ENCODE peak calls at places on chromosomes 5 and 9, in eight cellular contexts. C is GM23248, G is mesendoderm, A is OCI-LY7, U is GM23338, Q is mammary epithelial cell, L is Karpas-422, T is IMR-90. P is an unnamed sample.
A peak's percentile ranks its signal among the peaks of the same experiment; 100 is the strongest.

GRCh38 chr5:54985301-54986268 is at the start of gene ESM1:
- DNase-seq in L (no peak), T (peak; percentile 87), A (no peak), U (peak; percentile 3), C (peak; percentile 83), Q (peak; percentile 71), G (no peak), P (peak; percentile 81)

GRCh38 chr5:68894673-68895072 is 199.1 kb upstream of the SLC30A5 start:
- DNase-seq in Q (peak; percentile 60), L (no peak), T (no peak), C (no peak), A (no peak), U (no peak), G (peak; percentile 37), P (no peak)

GRCh38 chr5:101260857-101261256 is 357.8 kb upstream of the ST8SIA4 start:
- DNase-seq in C (no peak), L (no peak), G (no peak), T (no peak), Q (no peak), A (no peak), U (no peak), P (no peak)

GRCh38 chr5:91643796-91644195 is 260.7 kb upstream of the ARRDC3 start:
- DNase-seq in C (peak; percentile 25), T (peak; percentile 16), U (no peak), L (no peak), Q (no peak), A (no peak), G (no peak), P (peak; percentile 37)

GRCh38 chr5:170302729-170303501 is 5.3 kb upstream of the LCP2 start:
- DNase-seq in G (peak; percentile 46), A (peak; percentile 82), C (no peak), Q (no peak), L (peak; percentile 75), U (no peak), T (no peak), P (no peak)

GRCh38 chr9:134230092-134230941 is 66.0 kb upstream of the RNU6ATAC start:
- DNase-seq in G (no peak), U (no peak), L (no peak), T (no peak), C (no peak), Q (no peak), A (no peak), P (no peak)

GRCh38 chr5:73857446-73857845 is 231.4 kb downstream of the ARHGEF28 start:
- DNase-seq in C (no peak), T (no peak), Q (no peak), G (no peak), A (no peak), L (no peak), U (no peak), P (no peak)

GRCh38 chr5:1177826-1178528 is 23.4 kb upstream of the SLC6A19 start:
- DNase-seq in T (no peak), G (no peak), Q (no peak), A (no peak), L (no peak), C (no peak), U (no peak), P (no peak)

GRCh38 chr9:121883281-121884056 is 209.6 kb downstream of the TTLL11 start:
- DNase-seq in A (peak; percentile 65), T (peak; percentile 37), C (peak; percentile 55), L (peak; percentile 45), G (peak; percentile 54), Q (no peak), U (no peak), P (peak; percentile 50)

GRCh38 chr9:125455132-125455531 is 193.5 kb downstream of the GAPVD1 start:
- DNase-seq in T (no peak), Q (no peak), A (no peak), U (no peak), C (no peak), L (no peak), G (no peak), P (no peak)

GRCh38 chr9:95103385-95104087 is 214.0 kb downstream of the FANCC start:
- DNase-seq in U (peak; percentile 63), T (no peak), G (peak; percentile 68), L (no peak), A (no peak), C (peak; percentile 23), Q (no peak), P (no peak)

GRCh38 chr9:130341128-130341527 is 75.6 kb downstream of the HMCN2 start:
- DNase-seq in C (no peak), T (no peak), U (no peak), A (no peak), G (no peak), L (no peak), Q (no peak), P (no peak)

GRCh38 chr5:150261231-150261630 is 28.3 kb downstream of the CAMK2A start:
- DNase-seq in A (no peak), C (peak; percentile 40), L (no peak), T (peak; percentile 52), Q (no peak), U (no peak), G (no peak), P (no peak)

GRCh38 chr9:125626187-125626586 is 80.8 kb downstream of the MAPKAP1 start:
- DNase-seq in A (no peak), Q (no peak), T (peak; percentile 74), G (no peak), L (no peak), U (no peak), C (peak; percentile 40), P (peak; percentile 58)

GRCh38 chr9:128587453-128587852 is 35.1 kb downstream of the SPTAN1 start:
- DNase-seq in Q (no peak), A (no peak), T (no peak), U (no peak), C (no peak), L (no peak), G (no peak), P (no peak)

GRCh38 chr5:165201364-165202143 is 1696.1 kb downstream of the MAT2B start:
- DNase-seq in A (no peak), L (no peak), Q (peak; percentile 1), G (no peak), T (peak; percentile 70), C (no peak), U (no peak), P (peak; percentile 90)

GRCh38 chr9:113454914-113455761 is 8.4 kb upstream of the RGS3 start:
- DNase-seq in C (peak; percentile 91), Q (peak; percentile 40), U (peak; percentile 48), A (peak; percentile 21), T (peak; percentile 93), L (no peak), G (peak; percentile 96), P (peak; percentile 98)

GRCh38 chr5:9198399-9198798 is 347.5 kb downstream of the SEMA5A start:
- DNase-seq in L (no peak), C (peak; percentile 35), A (no peak), T (peak; percentile 59), Q (no peak), U (no peak), G (peak; percentile 21), P (peak; percentile 48)

DNA sequence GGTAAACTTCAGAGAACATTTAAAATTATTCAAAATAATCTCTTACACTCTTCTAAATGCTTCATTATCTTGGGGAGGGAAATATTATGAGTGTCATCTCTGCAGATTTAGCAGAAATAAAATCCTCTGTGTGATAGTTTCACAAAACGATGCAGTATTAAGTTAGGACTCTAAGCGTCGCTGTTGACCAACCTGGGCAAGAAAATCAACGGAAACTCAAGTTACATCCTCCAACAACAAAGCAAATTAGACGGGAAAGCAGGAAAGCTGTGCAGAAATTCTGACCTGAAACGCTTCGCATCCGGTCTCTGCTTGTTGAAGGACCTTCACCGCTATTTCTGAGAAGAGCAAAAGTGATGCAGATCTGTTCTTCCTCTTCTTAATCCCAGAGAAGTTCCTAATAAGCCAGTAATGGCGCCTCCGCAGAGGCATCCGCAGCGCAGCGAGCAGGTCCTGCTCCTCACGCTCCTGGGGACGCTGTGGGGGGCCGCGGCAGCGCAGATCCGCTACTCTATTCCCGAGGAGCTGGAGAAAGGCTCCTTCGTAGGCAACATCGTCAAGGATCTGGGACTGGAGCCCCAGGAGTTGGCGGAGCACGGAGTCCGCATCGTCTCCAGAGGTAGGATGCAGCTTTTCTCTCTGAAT is at the start of gene PCDHGA6:
- DNase-seq in U (peak; percentile 44), T (peak; percentile 58), L (no peak), A (peak; percentile 37), G (no peak), C (peak; percentile 64), Q (peak; percentile 39), P (peak; percentile 25)
- H3K4me3 ChIP-seq in U (no peak within 1 kb of the TSS), T (peak within 1 kb of the TSS; percentile 52), L (peak within 1 kb of the TSS; percentile 17), A (no peak within 1 kb of the TSS), G (no peak within 1 kb of the TSS), C (peak within 1 kb of the TSS; percentile 77), Q (peak within 1 kb of the TSS; percentile 19), P (peak within 1 kb of the TSS; percentile 48)

DNA sequence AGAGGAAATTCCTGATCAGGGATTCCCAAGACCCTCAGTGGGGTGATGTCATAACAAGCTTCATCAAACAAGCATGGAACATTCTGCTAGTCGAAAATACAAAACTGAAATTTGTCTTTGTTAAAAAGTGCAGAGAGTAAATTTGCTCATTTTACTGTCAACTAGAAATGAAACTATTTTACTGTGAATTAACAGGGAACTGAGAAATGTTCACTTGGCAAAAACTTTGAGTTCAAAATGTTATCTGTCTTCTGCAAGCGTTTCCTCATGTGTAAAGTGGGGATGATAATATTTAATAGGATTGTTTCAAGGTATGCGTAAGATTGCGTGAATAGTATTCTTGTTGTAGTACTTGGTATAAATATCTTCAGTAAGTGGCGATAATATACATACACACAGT is 45.4 kb downstream of the ALDH1A1 start:
- DNase-seq in U (no peak), C (no peak), A (no peak), L (no peak), T (no peak), Q (no peak), G (no peak), P (no peak)
- H3K4me2 ChIP-seq in U (no peak overlapping the region), C (no peak overlapping the region), A (no peak overlapping the region), L (no peak overlapping the region), T (no peak overlapping the region), Q (no peak overlapping the region), G (no peak overlapping the region), P (no peak overlapping the region)

DNA sequence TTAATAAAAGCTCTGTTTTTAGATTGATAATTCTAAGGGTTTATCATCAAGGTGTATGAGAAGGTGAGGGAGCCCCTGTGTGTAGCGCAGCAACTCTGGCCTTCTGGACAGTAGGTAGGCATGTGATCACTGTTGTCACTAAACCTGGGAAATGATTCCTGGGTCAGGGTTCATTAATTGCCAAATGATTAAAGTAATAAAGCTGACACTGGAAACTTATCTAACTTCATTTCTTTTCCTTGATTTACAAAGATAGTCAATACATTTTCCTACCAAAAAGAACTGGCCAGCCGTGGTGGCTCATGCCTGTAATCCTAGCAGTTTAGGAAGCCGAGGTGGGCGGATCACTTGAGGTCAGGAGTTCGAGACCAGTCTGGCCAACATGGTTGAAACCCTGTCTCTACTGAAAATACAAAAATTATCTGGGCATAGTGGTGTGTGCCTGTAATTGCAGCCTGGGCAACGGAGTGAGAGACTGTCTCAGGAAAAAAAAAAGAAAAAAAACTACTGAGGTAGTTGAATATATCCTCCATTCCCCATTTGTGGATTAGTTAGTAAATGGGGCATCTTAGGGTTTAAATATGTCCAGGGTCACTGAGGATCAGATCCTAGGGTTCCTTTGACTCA is 2.4 kb downstream of the EHMT1 start:
- DNase-seq in U (peak; percentile 48), A (peak; percentile 58), T (no peak), Q (no peak), G (no peak), C (peak; percentile 64), L (peak; percentile 58), P (peak; percentile 33)
- H3K4me3 ChIP-seq in U (no peak overlapping the region), A (peak overlapping the region; percentile 94), T (no peak overlapping the region), Q (no peak overlapping the region), G (no peak overlapping the region), C (peak overlapping the region; percentile 0), L (no peak overlapping the region), P (no peak overlapping the region)

DNA sequence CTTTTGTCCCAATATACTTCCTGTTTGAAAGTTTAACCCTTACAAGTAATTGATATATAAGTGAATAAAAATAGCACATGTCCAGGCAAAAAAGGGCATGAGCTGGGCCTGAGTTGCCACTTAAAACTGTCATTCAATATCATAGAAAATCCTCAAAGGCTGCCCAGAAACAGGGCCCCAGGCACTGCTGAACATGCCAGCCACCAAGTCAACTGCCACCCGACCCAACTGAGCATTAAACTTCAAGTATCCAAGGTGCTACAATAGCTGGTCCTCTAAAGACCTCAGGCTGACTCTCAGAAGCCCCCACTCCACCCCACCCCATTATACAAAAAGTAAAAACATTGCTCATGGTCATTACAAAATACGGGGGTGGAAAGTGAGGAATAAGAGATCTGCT is 83.7 kb downstream of the CEMIP2 start:
- DNase-seq in G (no peak), A (no peak), U (no peak), L (no peak), Q (no peak), T (no peak), C (no peak), P (no peak)
- H3K4me2 ChIP-seq in G (no peak overlapping the region), A (no peak overlapping the region), U (peak overlapping the region; percentile 29), L (no peak overlapping the region), Q (peak overlapping the region; percentile 13), T (no peak overlapping the region), C (peak overlapping the region; percentile 20), P (no peak overlapping the region)

P was measured in fibroblast of lung.